ENCODE peak calls at places on chromosomes 2 and 18, in ten cellular contexts. B is fibroblast of mammary gland, W is RWPE1, Q is cardiac fibroblast, K is astrocyte, E is heart right ventricle, O is cardiac muscle cell, H is transverse colon, A is GM10248, F is adrenal gland. L is an unnamed sample.

GRCh38 chr18:47953471-47953931 is 23.0 kb upstream of the SMAD2 start:
- DNase-seq in B (peak), W (peak), Q (peak), K (peak), E (no peak), O (no peak), H (peak), A (peak), F (peak), L (peak)

GRCh38 chr2:100982431-100982861 is 19.6 kb upstream of the RPL31 start:
- DNase-seq in B (no peak), W (no peak), Q (no peak), K (no peak), E (no peak), O (no peak), H (no peak), A (no peak), F (no peak), L (no peak)

GRCh38 chr18:54616220-54616848 is 25.3 kb downstream of the DYNAP start:
- DNase-seq in B (no peak), W (no peak), Q (no peak), K (no peak), E (no peak), O (no peak), H (no peak), A (no peak), F (no peak), L (no peak)

GRCh38 chr2:147045113-147045512 is 799.7 kb upstream of the ACVR2A start:
- DNase-seq in B (peak), W (no peak), Q (peak), K (peak), E (no peak), O (peak), H (peak), A (peak), F (peak), L (no peak)

GRCh38 chr2:64623232-64623879 is 30.4 kb downstream of the SERTAD2 start:
- DNase-seq in B (no peak), W (no peak), Q (no peak), K (no peak), E (no peak), O (no peak), H (no peak), A (no peak), F (peak), L (no peak)

GRCh38 chr2:230824406-230824978 is 40.2 kb upstream of the ITM2C start:
- DNase-seq in B (peak), W (peak), Q (peak), K (peak), E (no peak), O (peak), H (peak), A (peak), F (peak), L (peak)

GRCh38 chr18:1995041-1995612 is 576.2 kb downstream of the METTL4 start:
- DNase-seq in B (no peak), W (no peak), Q (no peak), K (no peak), E (no peak), O (peak), H (no peak), A (no peak), F (no peak), L (no peak)

GRCh38 chr18:73270919-73271318 is 403.1 kb upstream of the NETO1 start:
- DNase-seq in B (no peak), W (no peak), Q (no peak), K (no peak), E (no peak), O (no peak), H (no peak), A (no peak), F (no peak), L (no peak)

GRCh38 chr18:63603772-63604171 is 16.6 kb downstream of the SERPINB13 start:
- DNase-seq in B (peak), W (peak), Q (peak), K (peak), E (no peak), O (no peak), H (no peak), A (peak), F (no peak), L (no peak)

GRCh38 chr2:88059979-88060906 is 4.7 kb upstream of the KRCC1 start:
- DNase-seq in B (peak), W (peak), Q (peak), K (peak), E (no peak), O (peak), H (no peak), A (peak), F (no peak), L (peak)

GRCh38 chr2:120512321-120512710 is 166.4 kb downstream of the INHBB start:
- DNase-seq in B (no peak), W (no peak), Q (no peak), K (no peak), E (no peak), O (no peak), H (no peak), A (no peak), F (no peak), L (no peak)
- TF ChIP-seq CTCF in B (no peak), W (no peak), Q (no peak), K (no peak), E (no peak), O (no peak), H (no peak), A (no peak), F (no peak), L (no peak)

DNA sequence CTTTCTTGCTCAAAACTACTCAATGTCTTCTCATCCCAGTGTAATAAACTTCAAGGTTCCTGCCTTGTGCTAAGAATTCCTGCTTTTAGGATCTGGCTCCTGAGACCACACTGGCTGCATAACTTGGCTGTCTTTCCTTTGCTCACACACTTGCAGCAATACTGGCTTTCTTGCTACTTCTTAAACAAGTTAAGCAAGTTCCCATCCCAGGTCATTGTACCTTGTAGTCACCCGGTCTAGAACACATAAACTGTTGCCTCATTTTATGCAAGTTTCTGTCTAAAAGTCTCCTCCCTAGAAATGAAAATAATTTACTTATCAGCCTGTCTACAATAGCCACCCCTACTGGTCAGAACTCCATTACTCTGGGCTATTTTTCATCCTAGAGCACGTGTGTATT is 887.8 kb upstream of the FAM98A start:
- DNase-seq in B (no peak), W (no peak), Q (no peak), K (no peak), E (no peak), O (no peak), H (no peak), A (no peak), F (no peak), L (no peak)
- TF ChIP-seq CTCF in B (no peak), W (no peak), Q (no peak), K (no peak), E (no peak), O (no peak), H (no peak), A (no peak), F (no peak), L (no peak)

DNA sequence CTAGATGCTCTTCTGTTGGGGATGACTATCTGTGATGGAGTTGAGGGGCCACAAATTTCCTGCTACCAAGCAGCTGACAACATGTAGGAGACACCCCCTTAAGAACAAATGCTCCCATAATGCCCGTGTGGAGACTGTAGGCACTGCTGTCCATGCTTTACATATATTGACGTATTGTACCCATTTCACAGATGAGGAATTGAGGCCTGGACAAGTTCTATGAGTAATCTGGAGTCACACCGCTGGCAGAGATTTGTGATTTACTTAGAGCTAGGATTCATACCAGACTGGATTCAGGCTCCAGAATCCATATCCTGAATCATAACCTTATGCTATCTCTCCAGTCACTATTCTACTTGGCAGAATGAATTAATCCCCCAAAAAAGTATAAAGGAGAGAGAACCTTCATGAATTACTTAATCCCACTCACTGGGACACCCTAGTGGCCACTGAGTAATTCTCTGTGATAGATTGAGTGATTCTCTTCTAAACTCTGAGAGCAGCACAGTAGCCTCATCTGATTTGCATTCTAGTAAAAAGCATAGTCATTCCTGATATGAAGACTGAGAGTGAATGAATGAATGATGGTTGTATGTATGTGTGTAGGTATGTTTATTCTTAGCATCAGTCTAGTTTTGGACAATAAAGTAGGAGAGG is 460.7 kb upstream of the MEIS1 start:
- DNase-seq in B (peak), W (no peak), Q (no peak), K (no peak), E (no peak), O (no peak), H (no peak), A (no peak), F (no peak), L (no peak)
- TF ChIP-seq CTCF in B (peak), W (no peak), Q (no peak), K (peak), E (no peak), O (no peak), H (no peak), A (no peak), F (no peak), L (no peak)

GRCh38 chr2:2134037-2134436 is 197.0 kb downstream of the MYT1L start:
- DNase-seq in B (no peak), W (no peak), Q (no peak), K (no peak), E (no peak), O (no peak), H (no peak), A (no peak), F (no peak), L (no peak)
- TF ChIP-seq CTCF in B (no peak), W (no peak), Q (no peak), K (no peak), E (no peak), O (no peak), H (no peak), A (no peak), F (no peak), L (no peak)

DNA sequence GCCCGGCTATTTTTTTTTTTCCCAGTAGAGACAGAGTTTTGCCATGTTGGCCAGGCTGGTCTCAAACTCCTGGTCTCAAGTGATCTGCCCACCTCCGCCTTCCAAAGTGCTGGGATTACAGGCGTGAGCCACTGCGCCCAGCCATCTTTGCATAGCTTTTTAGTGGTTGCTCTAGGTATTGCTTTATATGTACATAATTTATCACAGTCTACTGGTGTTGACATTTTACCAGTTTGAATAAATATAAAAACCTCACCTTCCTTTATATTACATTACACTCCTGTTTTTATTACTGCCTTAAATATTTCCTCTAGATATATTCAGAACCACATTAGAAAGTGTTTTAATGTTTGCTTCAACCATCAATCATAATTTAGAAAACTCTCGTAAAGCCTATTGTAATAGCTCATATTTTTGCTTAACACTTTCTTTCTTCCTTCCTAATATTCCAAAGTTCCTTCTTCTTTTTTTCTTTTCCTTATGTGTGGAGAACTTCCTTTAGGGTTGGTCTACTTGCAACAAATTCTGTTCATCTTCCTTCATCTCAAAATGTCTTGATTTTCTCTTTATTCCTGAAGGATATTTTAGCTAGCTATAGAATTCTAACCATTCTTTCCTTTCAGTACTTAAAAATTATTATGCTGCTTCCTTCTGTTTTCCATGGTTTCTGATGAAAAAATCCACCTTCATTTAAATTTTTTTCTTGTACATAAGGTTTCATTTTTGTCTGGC is 82.2 kb upstream of the DAPL1 start:
- DNase-seq in B (no peak), W (no peak), Q (no peak), K (no peak), E (no peak), O (no peak), H (no peak), A (no peak), F (no peak), L (no peak)
- TF ChIP-seq CTCF in B (no peak), W (no peak), Q (no peak), K (no peak), E (no peak), O (no peak), H (peak), A (no peak), F (no peak), L (no peak)

GRCh38 chr2:166900700-166901099 is 12.4 kb downstream of the XIRP2 start:
- DNase-seq in B (peak), W (peak), Q (peak), K (peak), E (no peak), O (peak), H (no peak), A (no peak), F (no peak), L (no peak)
- TF ChIP-seq CTCF in B (peak), W (no peak), Q (peak), K (peak), E (no peak), O (peak), H (no peak), A (no peak), F (no peak), L (no peak)

GRCh38 chr2:184527058-184527457 is 71.3 kb upstream of the ZNF804A start:
- DNase-seq in B (no peak), W (no peak), Q (no peak), K (no peak), E (no peak), O (no peak), H (no peak), A (no peak), F (no peak), L (no peak)
- TF ChIP-seq CTCF in B (no peak), W (no peak), Q (no peak), K (no peak), E (no peak), O (no peak), H (no peak), A (no peak), F (no peak), L (no peak)

GRCh38 chr18:26159353-26159752 is 25.7 kb downstream of the PSMA8 start:
- DNase-seq in B (peak), W (peak), Q (peak), K (no peak), E (no peak), O (no peak), H (no peak), A (peak), F (no peak), L (no peak)
- TF ChIP-seq CTCF in B (no peak), W (peak), Q (no peak), K (no peak), E (peak), O (peak), H (no peak), A (peak), F (peak), L (peak)

L was measured in D721Med.